ENCODE peak calls at places on chromosomes 12 and 14, in six cellular contexts. Y, U, V, X, R and G are unnamed samples.

GRCh38 chr12:124616394-124617343 is 49.3 kb upstream of the NCOR2 start:
- DNase-seq in V (no peak), U (no peak), X (no peak), R (no peak), Y (no peak), G (no peak)

GRCh38 chr12:75196865-75197264 is 12.8 kb downstream of the KCNC2 start:
- DNase-seq in X (no peak), Y (no peak), V (no peak), R (no peak), U (no peak), G (no peak)

GRCh38 chr12:113239811-113240331 is 18.6 kb downstream of the TPCN1 start:
- DNase-seq in R (no peak), V (no peak), U (no peak), Y (no peak), X (no peak), G (no peak)

GRCh38 chr12:3348055-3348454 is 142.9 kb upstream of the PRMT8 start:
- DNase-seq in Y (no peak), U (no peak), R (no peak), V (no peak), X (no peak), G (no peak)

GRCh38 chr12:116879509-116880212 is 1.6 kb downstream of the HRK start:
- DNase-seq in U (no peak), Y (no peak), X (no peak), R (peak; percentile 55), V (no peak), G (no peak)

GRCh38 chr14:34111933-34112332 is 161.1 kb upstream of the EGLN3 start:
- DNase-seq in X (no peak), R (no peak), Y (no peak), U (no peak), V (no peak), G (no peak)

GRCh38 chr12:65364021-65364420 is 85.5 kb downstream of the MSRB3 start:
- DNase-seq in U (no peak), R (no peak), V (no peak), Y (no peak), X (no peak), G (no peak)

GRCh38 chr12:111720457-111720856 is 34.6 kb downstream of the ACAD10 start:
- DNase-seq in X (no peak), U (no peak), V (no peak), Y (no peak), R (no peak), G (no peak)

GRCh38 chr14:105484069-105484996 is 2.4 kb upstream of the CRIP1 start:
- DNase-seq in Y (no peak), V (no peak), X (no peak), U (no peak), R (peak; percentile 42), G (no peak)

GRCh38 chr14:92759679-92760523 is 11.5 kb upstream of the LGMN start:
- DNase-seq in V (no peak), Y (no peak), R (no peak), X (no peak), U (peak; percentile 64), G (no peak)

GRCh38 chr12:89793946-89794345 is 85.3 kb upstream of the ATP2B1 start:
- DNase-seq in U (no peak), V (no peak), R (no peak), X (no peak), Y (no peak), G (no peak)

GRCh38 chr14:48814562-48814961 is 771.6 kb downstream of the RPS29 start:
- DNase-seq in R (no peak), U (no peak), X (no peak), Y (no peak), V (no peak), G (no peak)

GRCh38 chr12:105742567-105742874 is 396.2 kb downstream of the NUAK1 start:
- DNase-seq in U (no peak), R (no peak), Y (no peak), V (no peak), X (no peak), G (no peak)

GRCh38 chr12:85413266-85413665 is 133.2 kb downstream of the ALX1 start:
- DNase-seq in Y (no peak), R (no peak), V (no peak), X (no peak), U (no peak), G (no peak)

GRCh38 chr12:19894049-19894448 is 454.8 kb downstream of the AEBP2 start:
- DNase-seq in U (no peak), R (no peak), Y (no peak), V (no peak), X (no peak), G (no peak)

GRCh38 chr12:102423447-102423846 is 56.9 kb downstream of the IGF1 start:
- DNase-seq in R (no peak), Y (no peak), X (no peak), V (no peak), U (no peak), G (no peak)

GRCh38 chr14:99248761-99249171 is 23.2 kb downstream of the BCL11B start:
- DNase-seq in U (no peak), R (no peak), X (no peak), V (no peak), Y (no peak), G (no peak)

GRCh38 chr12:131735863-131736806 is 25.2 kb downstream of the SFSWAP start:
- DNase-seq in X (no peak), R (no peak), U (no peak), Y (no peak), V (no peak), G (no peak)

GRCh38 chr12:46659032-46659703 is 166.6 kb downstream of the SLC38A4 start:
- DNase-seq in U (no peak), Y (no peak), V (no peak), X (no peak), R (no peak), G (no peak)

GRCh38 chr12:98997-99396 is 32.4 kb downstream of the IQSEC3 start:
- DNase-seq in R (peak; percentile 63), U (no peak), Y (no peak), X (no peak), V (peak; percentile 18), G (no peak)

GRCh38 chr12:103169-103981 is 36.8 kb downstream of the IQSEC3 start:
- DNase-seq in X (no peak), V (peak; percentile 82), R (peak; percentile 66), U (no peak), Y (no peak), G (no peak)

GRCh38 chr12:101969-102878 is 35.7 kb downstream of the IQSEC3 start:
- DNase-seq in U (no peak), V (peak; percentile 78), R (peak; percentile 70), X (no peak), Y (no peak), G (no peak)

GRCh38 chr12:102879-103168 is 36.3 kb downstream of the IQSEC3 start:
- DNase-seq in U (no peak), X (no peak), R (peak; percentile 66), Y (no peak), V (no peak), G (no peak)

GRCh38 chr12:99605-100004 is 33.0 kb downstream of the IQSEC3 start:
- DNase-seq in R (no peak), X (no peak), V (no peak), U (no peak), Y (no peak), G (no peak)
- TF ChIP-seq TAF1 in R (no peak), X (no peak), V (no peak), U (no peak), Y (no peak), G (no peak)

GRCh38 chr12:22048351-22049041 is 2.5 kb downstream of the CMAS start:
- DNase-seq in Y (no peak), R (no peak), U (no peak), X (no peak), V (peak; percentile 13), G (no peak)

GRCh38 chr12:22047495-22047894 is 1.5 kb downstream of the CMAS start:
- DNase-seq in R (no peak), Y (no peak), U (no peak), X (no peak), V (peak; percentile 30), G (no peak)

GRCh38 chr12:22043943-22044342 is 2.1 kb upstream of the CMAS start:
- DNase-seq in U (no peak), V (no peak), X (no peak), R (no peak), Y (no peak), G (no peak)

GRCh38 chr12:22046968-22047390 is 961 bp downstream of the CMAS start:
- DNase-seq in U (no peak), V (no peak), R (no peak), X (no peak), Y (no peak), G (no peak)

DNA sequence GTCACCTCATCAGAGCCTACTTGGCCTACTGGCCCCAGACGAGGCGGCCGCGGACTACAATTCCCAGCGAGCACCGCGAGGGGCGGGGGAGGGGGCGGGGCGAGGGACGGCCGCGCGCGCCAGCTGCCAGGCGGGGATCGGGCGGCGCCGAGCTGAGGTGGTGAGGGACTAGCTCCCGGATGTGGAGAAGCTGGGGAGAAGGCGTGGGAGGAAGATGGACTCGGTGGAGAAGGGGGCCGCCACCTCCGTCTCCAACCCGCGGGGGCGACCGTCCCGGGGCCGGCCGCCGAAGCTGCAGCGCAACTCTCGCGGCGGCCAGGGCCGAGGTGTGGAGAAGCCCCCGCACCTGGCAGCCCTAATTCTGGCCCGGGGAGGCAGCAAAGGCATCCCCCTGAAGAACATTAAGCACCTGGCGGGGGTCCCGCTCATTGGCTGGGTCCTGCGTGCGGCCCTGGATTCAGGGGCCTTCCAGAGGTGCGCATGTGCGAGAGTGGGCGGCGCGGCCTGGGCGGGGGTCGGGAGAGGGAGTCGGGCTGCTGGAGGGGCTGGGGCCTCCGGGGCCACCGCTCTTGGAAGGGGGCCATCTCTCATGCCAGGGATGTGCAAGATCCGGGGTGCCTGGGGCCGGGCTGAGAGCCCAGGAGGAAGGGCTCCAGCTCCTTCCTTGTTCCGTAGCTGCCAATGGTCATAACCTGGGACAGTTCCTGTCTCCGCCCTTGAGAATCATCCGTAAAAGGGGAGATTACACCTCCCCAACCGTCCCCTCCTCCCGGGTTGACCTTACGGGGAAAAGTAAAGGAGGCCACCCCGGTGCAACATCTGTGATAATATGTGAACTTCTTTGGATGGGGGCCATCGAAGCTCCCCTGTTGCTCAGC is at the start of gene CMAS:
- DNase-seq in Y (peak; percentile 75), R (peak; percentile 90), U (peak; percentile 16), X (peak; percentile 36), V (peak; percentile 80), G (peak; percentile 67)
- TF ChIP-seq POLR2A in Y (peak; percentile 45), R (peak; percentile 78), U (peak; percentile 84), X (peak; percentile 30), V (peak; percentile 82), G (peak; percentile 73)

GRCh38 chr12:107760817-107761501 is at the start of gene PRDM4:
- DNase-seq in U (peak; percentile 65), V (peak; percentile 97), X (peak; percentile 84), R (peak; percentile 90), Y (peak; percentile 92), G (peak; percentile 91)
- TF ChIP-seq POLR2AphosphoS5 in U (peak; percentile 85), V (peak; percentile 75), X (peak; percentile 72), R (no peak), Y (peak; percentile 65), G (peak; percentile 78)

DNA sequence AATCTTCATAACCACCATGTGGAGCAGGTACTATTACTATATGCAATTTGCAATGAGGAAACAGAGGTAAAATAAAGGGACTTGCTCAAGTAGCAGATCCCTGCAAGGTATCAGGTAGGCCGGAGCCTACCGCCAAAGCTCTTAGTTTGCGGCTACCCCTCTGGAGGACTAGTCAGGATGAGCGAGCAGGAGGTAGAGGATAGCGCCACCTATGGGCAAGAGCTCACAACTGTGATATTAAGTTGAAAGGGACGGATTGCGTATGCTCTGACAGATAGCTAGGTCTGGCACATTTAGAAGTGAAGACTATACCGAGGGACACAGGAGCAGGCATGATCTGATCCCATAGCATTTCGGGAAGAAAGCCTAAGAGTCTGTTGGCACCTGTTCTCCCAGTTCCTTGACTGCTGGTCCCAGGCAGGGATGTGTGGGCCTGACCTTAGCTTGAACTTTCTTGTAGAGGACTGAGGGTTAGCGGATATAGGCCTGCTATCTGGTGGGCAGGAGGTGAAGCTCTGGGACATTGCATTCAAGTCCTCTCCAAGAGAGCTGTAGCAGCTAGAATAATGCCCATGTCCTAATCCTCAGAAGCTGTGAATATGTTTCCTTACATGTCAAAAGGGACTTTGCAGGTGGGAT is 48.0 kb downstream of the SLC17A8 start:
- DNase-seq in R (peak; percentile 87), Y (peak; percentile 15), V (peak; percentile 65), X (peak; percentile 76), U (peak; percentile 11), G (no peak)
- TF ChIP-seq TAF1 in R (no peak), Y (no peak), V (no peak), X (no peak), U (no peak), G (no peak)